ENCODE peak calls at places on chromosomes 6 and 20, in ten cellular contexts. E is activated T-helper 1 cell treated with anti-CD3 and anti-CD28 coated beads, Interleukin-12 subunit alpha, Interleukin-12 subunit beta, Interleukin-2, Interleukin-4 antibody, amounts not matched to agents 30 ng/mL and 10 ng/mL and 1 ng/mL, durations not matched to agents 14 hours and 24 hours and 36 hours; P is A549; R is caudate nucleus; S is GM03348; I is AG09319; W is stimulated activated CD4-positive, alpha-beta T cell treated with anti-CD3 and anti-CD28 coated beads, Interleukin-15, amount 100 ng/mL, for 48 hours; L is IMR-90; A is hypothalamus; V is AG08396. M is an unnamed sample.

GRCh38 chr6:27290065-27290849 is 21.8 kb downstream of the POM121L2 start:
- DNase-seq in E (no peak), P (no peak), R (no peak), S (no peak), I (no peak), W (no peak), L (peak), A (no peak), V (no peak), M (no peak)

GRCh38 chr20:59351148-59352040 is 51.0 kb downstream of the EDN3 start:
- DNase-seq in E (no peak), P (peak), R (no peak), S (no peak), I (no peak), W (no peak), L (no peak), A (no peak), V (peak), M (no peak)

GRCh38 chr6:152316024-152316423 is 321.1 kb downstream of the SYNE1 start:
- DNase-seq in E (no peak), P (no peak), R (no peak), S (peak), I (no peak), W (no peak), L (peak), A (no peak), V (peak), M (no peak)

GRCh38 chr6:19754686-19755085 is 82.5 kb upstream of the ID4 start:
- DNase-seq in E (no peak), P (no peak), R (no peak), S (no peak), I (no peak), W (no peak), L (no peak), A (no peak), V (no peak), M (no peak)

GRCh38 chr6:122066200-122066599 is 333.3 kb upstream of the HSF2 start:
- DNase-seq in E (no peak), P (no peak), R (no peak), S (peak), I (no peak), W (no peak), L (no peak), A (no peak), V (no peak), M (no peak)

GRCh38 chr6:43850314-43851203 is 80.5 kb downstream of the VEGFA start:
- DNase-seq in E (no peak), P (no peak), R (no peak), S (no peak), I (no peak), W (no peak), L (no peak), A (no peak), V (no peak), M (no peak)

GRCh38 chr20:57218489-57218888 is 48.0 kb downstream of the BMP7 start:
- DNase-seq in E (no peak), P (no peak), R (no peak), S (no peak), I (no peak), W (no peak), L (no peak), A (no peak), V (no peak), M (no peak)

GRCh38 chr6:82954351-82954750 is 111.3 kb downstream of the UBE3D start:
- DNase-seq in E (no peak), P (no peak), R (no peak), S (no peak), I (no peak), W (no peak), L (peak), A (no peak), V (no peak), M (no peak)

GRCh38 chr20:32072168-32072721 is 20.2 kb downstream of the HCK start:
- DNase-seq in E (no peak), P (no peak), R (no peak), S (no peak), I (no peak), W (no peak), L (no peak), A (no peak), V (no peak), M (no peak)

GRCh38 chr20:26163890-26164289 is 467.2 kb upstream of the ZNF337 start:
- DNase-seq in E (no peak), P (no peak), R (no peak), S (peak), I (no peak), W (no peak), L (peak), A (no peak), V (peak), M (no peak)

GRCh38 chr6:108074057-108074358 is 533 bp downstream of the OSTM1 start:
- DNase-seq in E (no peak), P (no peak), R (no peak), S (no peak), I (no peak), W (peak), L (peak), A (no peak), V (no peak), M (no peak)

GRCh38 chr20:62156592-62157386 is 13.2 kb downstream of the SS18L1 start:
- DNase-seq in E (peak), P (peak), R (peak), S (peak), I (no peak), W (peak), L (peak), A (peak), V (peak), M (peak)

GRCh38 chr6:99641270-99641669 is 34.6 kb downstream of the PRDM13 start:
- DNase-seq in E (no peak), P (no peak), R (no peak), S (no peak), I (no peak), W (no peak), L (no peak), A (no peak), V (no peak), M (no peak)

GRCh38 chr20:56359212-56360132 is 698 bp downstream of the FAM210B start:
- DNase-seq in E (no peak), P (peak), R (peak), S (peak), I (no peak), W (no peak), L (peak), A (peak), V (peak), M (peak)

GRCh38 chr6:159837141-159837490 is 37.0 kb downstream of the PNLDC1 start:
- DNase-seq in E (no peak), P (no peak), R (no peak), S (no peak), I (no peak), W (no peak), L (no peak), A (no peak), V (no peak), M (no peak)

GRCh38 chr20:25178563-25179438 is 16.7 kb upstream of the ENTPD6 start:
- DNase-seq in E (no peak), P (peak), R (no peak), S (peak), I (peak), W (no peak), L (peak), A (no peak), V (peak), M (no peak)

GRCh38 chr6:90397929-90398674 is 101.5 kb upstream of the BACH2 start:
- DNase-seq in E (peak), P (no peak), R (no peak), S (no peak), I (no peak), W (peak), L (peak), A (no peak), V (no peak), M (no peak)

GRCh38 chr6:117165921-117166499 is 99.3 kb upstream of the VGLL2 start:
- DNase-seq in E (no peak), P (no peak), R (no peak), S (no peak), I (no peak), W (no peak), L (no peak), A (no peak), V (no peak), M (no peak)

GRCh38 chr6:127103482-127103881 is 15.0 kb upstream of the RSPO3 start:
- DNase-seq in E (no peak), P (no peak), R (no peak), S (no peak), I (no peak), W (no peak), L (peak), A (no peak), V (no peak), M (no peak)

GRCh38 chr6:169215201-169215661 is 38.4 kb downstream of the THBS2 start:
- DNase-seq in E (no peak), P (no peak), R (no peak), S (no peak), I (no peak), W (no peak), L (peak), A (no peak), V (no peak), M (peak)

GRCh38 chr6:356828-357251 is 34.7 kb upstream of the IRF4 start:
- DNase-seq in E (no peak), P (no peak), R (no peak), S (no peak), I (no peak), W (no peak), L (no peak), A (no peak), V (no peak), M (peak)

GRCh38 chr6:29967379-29968010 is 25.2 kb downstream of the HLA-A start:
- DNase-seq in E (no peak), P (no peak), R (no peak), S (no peak), I (no peak), W (no peak), L (no peak), A (no peak), V (no peak), M (peak)

GRCh38 chr6:73854998-73855718 is 159.2 kb downstream of the CD109 start:
- DNase-seq in E (no peak), P (peak), R (no peak), S (peak), I (peak), W (peak), L (peak), A (no peak), V (peak), M (no peak)

GRCh38 chr6:88584581-88584980 is 378.8 kb downstream of the RNGTT start:
- DNase-seq in E (no peak), P (no peak), R (no peak), S (no peak), I (no peak), W (no peak), L (no peak), A (no peak), V (no peak), M (no peak)

GRCh38 chr20:31560094-31560899 is 44.8 kb upstream of the ID1 start:
- DNase-seq in E (peak), P (peak), R (peak), S (peak), I (peak), W (peak), L (peak), A (peak), V (peak), M (peak)

GRCh38 chr6:71204741-71205140 is 83.9 kb upstream of the OGFRL1 start:
- DNase-seq in E (no peak), P (no peak), R (no peak), S (no peak), I (no peak), W (no peak), L (no peak), A (no peak), V (no peak), M (no peak)

GRCh38 chr6:139539852-139540251 is 165.4 kb upstream of the CITED2 start:
- DNase-seq in E (no peak), P (peak), R (no peak), S (peak), I (peak), W (no peak), L (peak), A (no peak), V (peak), M (peak)

GRCh38 chr20:49248301-49248700 is 29.1 kb downstream of the DDX27 start:
- DNase-seq in E (no peak), P (no peak), R (no peak), S (no peak), I (no peak), W (no peak), L (no peak), A (no peak), V (no peak), M (no peak)

GRCh38 chr6:154039231-154039842 is at the start of gene OPRM1:
- DNase-seq in E (peak), P (no peak), R (no peak), S (peak), I (no peak), W (peak), L (no peak), A (peak), V (peak), M (no peak)

GRCh38 chr6:139422105-139423036 is 47.9 kb upstream of the CITED2 start:
- DNase-seq in E (no peak), P (no peak), R (no peak), S (no peak), I (no peak), W (no peak), L (no peak), A (no peak), V (no peak), M (no peak)

GRCh38 chr20:35276408-35276807 is 1.5 kb downstream of the MMP24OS start:
- DNase-seq in E (no peak), P (no peak), R (no peak), S (no peak), I (no peak), W (no peak), L (no peak), A (no peak), V (no peak), M (no peak)

GRCh38 chr20:62651285-62652021 is 9.2 kb downstream of the SLCO4A1 start:
- DNase-seq in E (peak), P (no peak), R (no peak), S (no peak), I (no peak), W (peak), L (peak), A (no peak), V (no peak), M (peak)

GRCh38 chr6:106128981-106129761 is 43.0 kb downstream of the PRDM1 start:
- DNase-seq in E (no peak), P (peak), R (no peak), S (peak), I (peak), W (no peak), L (peak), A (no peak), V (peak), M (peak)

GRCh38 chr20:3282271-3283221 is 43.6 kb upstream of the SLC4A11 start:
- DNase-seq in E (no peak), P (no peak), R (no peak), S (no peak), I (no peak), W (no peak), L (no peak), A (no peak), V (no peak), M (no peak)

M was measured in lower leg skin.